ENCODE peak calls at places on chromosomes 4 and X, in ten cellular contexts. W, Z, B, C, U, R, S, L, A and N are unnamed samples.

GRCh38 chr4:16843831-16844508 is 54.5 kb downstream of the LDB2 start:
- DNase-seq in Z (no peak), C (peak; percentile 34), W (no peak), B (no peak), R (no peak), L (no peak), A (no peak), U (no peak), S (peak; percentile 20), N (no peak)

GRCh38 chr4:87093443-87094123 is 126.8 kb downstream of the KLHL8 start:
- DNase-seq in L (peak; percentile 28), U (peak; percentile 55), S (peak; percentile 56), C (peak; percentile 65), B (no peak), A (peak; percentile 72), Z (peak; percentile 54), R (peak; percentile 48), W (peak; percentile 80), N (peak; percentile 35)

GRCh38 chr4:115249808-115250207 is 136.4 kb upstream of the NDST4 start:
- DNase-seq in W (no peak), B (no peak), Z (no peak), R (no peak), U (no peak), L (no peak), C (no peak), A (no peak), S (no peak), N (no peak)

GRCh38 chr4:26176621-26177121 is 144.1 kb upstream of the RBPJ start:
- DNase-seq in L (no peak), S (no peak), B (no peak), A (no peak), W (no peak), Z (no peak), U (no peak), C (peak; percentile 60), R (no peak), N (no peak)

GRCh38 chr4:122672091-122672490 is 51.2 kb upstream of the IL21 start:
- DNase-seq in L (no peak), C (no peak), A (no peak), B (no peak), S (no peak), R (no peak), Z (no peak), U (no peak), W (no peak), N (no peak)

GRCh38 chr4:41400296-41400695 is 137.7 kb upstream of the LIMCH1 start:
- DNase-seq in W (no peak), C (no peak), S (no peak), A (no peak), Z (no peak), R (no peak), B (no peak), L (no peak), U (no peak), N (no peak)

GRCh38 chrX:89124985-89125384 is 378.0 kb downstream of the CPXCR1 start:
- DNase-seq in S (no peak), B (no peak), U (no peak), A (no peak), W (no peak), R (no peak), Z (no peak), C (no peak), L (no peak), N (no peak)

GRCh38 chrX:72381439-72382198 is 75.9 kb upstream of the CITED1 start:
- DNase-seq in U (no peak), Z (no peak), B (no peak), R (no peak), S (peak; percentile 70), C (no peak), A (no peak), L (no peak), W (no peak), N (no peak)

GRCh38 chrX:23884427-23885024 is 23.2 kb downstream of the APOO start:
- DNase-seq in C (no peak), U (no peak), R (no peak), L (no peak), Z (no peak), S (peak; percentile 57), A (no peak), B (no peak), W (no peak), N (no peak)

GRCh38 chrX:143500751-143501150 is 16.5 kb downstream of the SPANXN3 start:
- DNase-seq in Z (no peak), A (no peak), L (no peak), S (no peak), C (no peak), R (no peak), U (no peak), W (no peak), B (no peak), N (no peak)

GRCh38 chrX:136336623-136337022 is 35.9 kb downstream of the ADGRG4 start:
- DNase-seq in S (no peak), U (no peak), Z (no peak), W (peak; percentile 1), L (no peak), R (no peak), C (no peak), A (no peak), B (no peak), N (no peak)

GRCh38 chr4:129064717-129065116 is 28.6 kb downstream of the SCLT1 start:
- DNase-seq in A (no peak), U (no peak), W (no peak), S (no peak), R (no peak), Z (no peak), C (no peak), L (no peak), B (no peak), N (no peak)

GRCh38 chr4:140150886-140151699 is 2.9 kb downstream of the MAML3 start:
- DNase-seq in B (peak; percentile 91), U (peak; percentile 55), Z (peak; percentile 92), R (peak; percentile 94), C (peak; percentile 93), S (no peak), L (peak; percentile 89), A (peak; percentile 89), W (peak; percentile 83), N (peak; percentile 87)

GRCh38 chrX:1518512-1518911 is 18.5 kb downstream of the P2RY8 start:
- DNase-seq in S (no peak), W (peak; percentile 29), L (no peak), Z (no peak), B (no peak), R (no peak), C (no peak), A (no peak), U (no peak), N (no peak)

GRCh38 chr4:10703146-10703545 is 18.6 kb upstream of the CLNK start:
- DNase-seq in U (no peak), Z (no peak), R (no peak), L (no peak), B (no peak), S (no peak), C (no peak), A (no peak), W (no peak), N (no peak)

GRCh38 chr4:7297881-7298280 is 105.5 kb downstream of the SORCS2 start:
- DNase-seq in U (no peak), Z (no peak), B (no peak), R (no peak), W (no peak), L (no peak), S (no peak), A (no peak), C (no peak), N (no peak)

GRCh38 chr4:78057135-78057599 is at the start of gene FRAS1:
- DNase-seq in B (no peak), W (peak; percentile 72), S (peak; percentile 62), R (peak; percentile 47), U (peak; percentile 17), C (peak; percentile 79), A (peak; percentile 82), Z (peak; percentile 9), L (no peak), N (no peak)

GRCh38 chrX:46573896-46574336 is 351 bp downstream of the CHST7 start:
- DNase-seq in S (peak; percentile 53), C (peak; percentile 57), Z (peak; percentile 71), U (peak; percentile 54), L (peak; percentile 25), B (peak; percentile 31), R (peak; percentile 49), W (peak; percentile 86), A (peak; percentile 37), N (peak; percentile 66)

DNA sequence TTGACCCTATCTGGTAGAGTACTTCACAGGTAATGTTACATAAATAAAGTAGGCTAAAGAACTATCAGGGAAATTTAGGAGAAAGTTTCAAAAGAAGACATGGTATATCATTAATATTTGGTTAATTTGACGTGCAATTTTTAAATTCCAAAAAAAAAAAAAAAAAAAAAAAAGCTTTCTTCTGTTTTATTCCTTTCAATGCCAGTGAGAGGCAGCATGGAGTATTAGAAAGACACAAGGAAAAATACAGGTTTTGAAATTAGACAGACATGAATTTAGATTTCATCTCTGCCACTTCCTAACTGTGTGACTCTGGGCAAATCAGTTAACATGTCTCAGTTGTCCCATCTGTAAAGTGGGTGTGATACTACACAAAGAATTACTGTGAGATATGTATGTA is 132.6 kb downstream of the GPC3 start:
- DNase-seq in U (no peak), B (no peak), A (no peak), C (no peak), W (no peak), L (no peak), R (no peak), S (no peak), Z (no peak), N (no peak)
- TF ChIP-seq CTCF in U (no peak), B (no peak), A (no peak), C (peak; percentile 3), W (no peak), L (no peak), R (no peak), S (no peak), Z (no peak), N (no peak)

GRCh38 chr4:187544461-187545053 is 451.0 kb upstream of the ZFP42 start:
- DNase-seq in A (no peak), W (no peak), L (no peak), C (no peak), U (no peak), B (no peak), R (no peak), Z (no peak), S (no peak), N (no peak)
- H3K9me3 ChIP-seq in A (no peaks in the 10 kb centered on the region), W (no peaks in the 10 kb centered on the region), L (no peaks in the 10 kb centered on the region), C (no peaks in the 10 kb centered on the region), U (no peaks in the 10 kb centered on the region), B (no peaks in the 10 kb centered on the region), R (no peaks in the 10 kb centered on the region), Z (no peaks in the 10 kb centered on the region), S (no peaks in the 10 kb centered on the region), N (no peaks in the 10 kb centered on the region)

GRCh38 chr4:3304831-3305609 is 12.2 kb downstream of the RGS12 start:
- DNase-seq in S (no peak), Z (no peak), W (no peak), L (peak; percentile 27), U (no peak), B (peak; percentile 29), R (no peak), C (peak; percentile 40), A (peak; percentile 39), N (peak; percentile 7)
- H3K4me3 ChIP-seq in S (no peak overlapping the region), Z (no peak overlapping the region), W (no peak overlapping the region), L (peak overlapping the region; percentile 24), U (no peak overlapping the region), B (no peak overlapping the region), R (no peak overlapping the region), C (no peak overlapping the region), A (no peak overlapping the region), N (peak overlapping the region; percentile 5)

GRCh38 chr4:106522839-106523238 is 154.3 kb upstream of the GIMD1 start:
- DNase-seq in U (no peak), W (no peak), C (no peak), R (no peak), B (no peak), L (no peak), Z (no peak), A (no peak), S (peak; percentile 37), N (no peak)
- TF ChIP-seq CTCF in U (peak; percentile 6), W (peak; percentile 15), C (peak; percentile 10), R (no peak), B (no peak), L (no peak), Z (peak; percentile 14), A (no peak), S (peak; percentile 49), N (no peak)